ENCODE peak calls at places on chromosomes 3 and 15, in four cellular contexts. P is H9, H is fibroblast of lung, D is hepatocyte. J is an unnamed sample.

GRCh38 chr3:48436477-48436787 is 3.5 kb downstream of the CCDC51 start:
- DNase-seq in P (no peak), H (no peak), D (no peak), J (no peak)

GRCh38 chr15:66917904-66918448 is 147.4 kb upstream of the SMAD3 start:
- DNase-seq in P (no peak), H (no peak), D (no peak), J (no peak)

GRCh38 chr3:151230644-151231043 is 27.6 kb upstream of the GPR171 start:
- DNase-seq in P (no peak), H (no peak), D (no peak), J (no peak)

GRCh38 chr15:68626283-68626682 is 47.5 kb downstream of the CORO2B start:
- DNase-seq in P (no peak), H (no peak), D (no peak), J (no peak)

GRCh38 chr3:49689046-49689886 is at the start of the genes MST1 and RNF123:
- DNase-seq in P (peak; percentile 94), H (peak; percentile 92), D (peak; percentile 95), J (peak; percentile 83)

GRCh38 chr3:162492446-162493081 is 996.0 kb downstream of the OTOL1 start:
- DNase-seq in P (no peak), H (peak; percentile 34), D (no peak), J (peak; percentile 5)

GRCh38 chr15:32747886-32748285 is 30.1 kb downstream of the GREM1 start:
- DNase-seq in P (no peak), H (no peak), D (no peak), J (no peak)

GRCh38 chr3:39028466-39028865 is 23.3 kb downstream of the SCN11A start:
- DNase-seq in P (no peak), H (no peak), D (peak; percentile 30), J (no peak)

GRCh38 chr3:72255736-72256559 is 471.0 kb upstream of the PROK2 start:
- DNase-seq in P (no peak), H (peak; percentile 55), D (peak; percentile 48), J (peak; percentile 23)

GRCh38 chr3:107367353-107367752 is 9.9 kb upstream of the CCDC54 start:
- DNase-seq in P (no peak), H (peak; percentile 81), D (no peak), J (peak; percentile 72)

GRCh38 chr3:59546522-59546921 is 496.7 kb upstream of the CFAP20DC start:
- DNase-seq in P (no peak), H (no peak), D (no peak), J (no peak)

GRCh38 chr3:195270079-195270349 is 945 bp downstream of the XXYLT1 start:
- DNase-seq in P (no peak), H (no peak), D (no peak), J (no peak)

GRCh38 chr3:134718736-134719135 is 67.9 kb upstream of the KY start:
- DNase-seq in P (no peak), H (no peak), D (no peak), J (no peak)

GRCh38 chr15:69414702-69415161 is 583 bp downstream of the KIF23 start:
- DNase-seq in P (peak; percentile 47), H (peak; percentile 89), D (peak; percentile 69), J (peak; percentile 84)

GRCh38 chr3:123788706-123789105 is 95.4 kb downstream of the MYLK start:
- DNase-seq in P (no peak), H (no peak), D (no peak), J (no peak)

GRCh38 chr3:168071535-168071934 is 24.2 kb downstream of the GOLIM4 start:
- DNase-seq in P (no peak), H (peak; percentile 55), D (no peak), J (peak; percentile 91)

GRCh38 chr15:100703032-100703578 is 100.7 kb downstream of the ASB7 start:
- DNase-seq in P (no peak), H (peak; percentile 81), D (no peak), J (peak; percentile 74)
- H3K27ac ChIP-seq in P (no peak overlapping the region), H (no peak overlapping the region), D (no peak overlapping the region), J (peak overlapping the region; percentile 65)

DNA sequence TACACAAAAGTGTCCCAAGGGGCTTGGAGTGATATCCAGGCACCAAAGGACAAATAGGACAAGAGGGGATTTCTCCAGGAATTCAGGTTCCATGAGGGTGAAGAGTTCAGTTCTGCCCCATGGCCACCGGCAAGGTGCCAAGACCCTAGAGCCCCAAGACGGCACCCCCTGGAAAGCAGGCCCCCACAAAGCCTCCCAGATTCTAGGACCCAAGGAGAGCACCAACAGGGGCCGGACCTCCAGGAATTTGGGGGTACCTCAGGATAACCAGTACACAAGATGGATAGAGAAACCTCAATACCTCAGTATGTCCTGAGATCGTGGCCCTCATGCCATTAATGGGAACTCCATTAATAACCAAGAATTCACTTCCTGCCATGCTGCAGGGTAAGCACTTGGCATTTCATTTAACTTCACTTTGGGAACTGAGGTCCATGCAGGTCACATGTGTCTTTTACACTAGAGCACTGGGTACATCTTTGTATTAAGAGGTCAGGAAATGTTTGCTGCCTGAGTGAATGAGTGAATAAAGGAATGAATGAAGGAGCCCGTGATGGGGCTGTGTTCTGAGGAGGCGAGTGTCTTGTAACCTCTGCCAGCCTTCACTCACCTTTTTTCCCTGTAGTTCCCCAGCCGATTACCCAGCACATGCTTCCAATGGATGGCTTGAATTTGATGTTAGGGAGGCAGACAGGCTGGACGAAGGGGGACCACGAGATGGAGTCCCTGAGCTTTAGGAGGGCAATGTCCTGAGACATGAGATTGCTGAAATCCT is 15.5 kb upstream of the PRSS50 start:
- DNase-seq in P (peak; percentile 17), H (peak; percentile 15), D (peak; percentile 1), J (no peak)
- TF ChIP-seq CTCF in P (no peak), H (peak; percentile 27), D (no peak), J (no peak)

DNA sequence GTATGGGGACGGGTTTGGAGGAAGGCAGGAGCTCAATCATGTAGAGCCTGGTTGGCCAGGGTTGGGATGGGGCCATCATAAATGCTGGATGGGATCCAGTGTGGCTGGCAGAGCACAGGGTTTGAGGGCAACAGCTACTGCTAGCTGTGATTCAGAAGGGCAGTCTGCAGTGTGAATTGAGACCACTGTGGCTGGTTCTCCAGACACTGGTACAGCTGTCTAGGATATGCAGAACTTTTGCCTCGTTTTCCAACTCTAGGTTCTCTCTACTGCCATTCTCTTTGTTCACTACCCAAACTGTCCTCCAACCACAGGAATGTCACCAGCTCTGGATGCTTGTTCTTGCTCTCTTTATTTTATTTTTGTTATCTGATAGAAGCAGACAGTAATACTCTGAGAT is 543.6 kb downstream of the AGBL1 start:
- DNase-seq in P (no peak), H (no peak), D (no peak), J (no peak)
- H3K79me2 ChIP-seq in P (no peaks in the 10 kb centered on the region), H (no peaks in the 10 kb centered on the region), D (no peaks in the 10 kb centered on the region), J (no peaks in the 10 kb centered on the region)

DNA sequence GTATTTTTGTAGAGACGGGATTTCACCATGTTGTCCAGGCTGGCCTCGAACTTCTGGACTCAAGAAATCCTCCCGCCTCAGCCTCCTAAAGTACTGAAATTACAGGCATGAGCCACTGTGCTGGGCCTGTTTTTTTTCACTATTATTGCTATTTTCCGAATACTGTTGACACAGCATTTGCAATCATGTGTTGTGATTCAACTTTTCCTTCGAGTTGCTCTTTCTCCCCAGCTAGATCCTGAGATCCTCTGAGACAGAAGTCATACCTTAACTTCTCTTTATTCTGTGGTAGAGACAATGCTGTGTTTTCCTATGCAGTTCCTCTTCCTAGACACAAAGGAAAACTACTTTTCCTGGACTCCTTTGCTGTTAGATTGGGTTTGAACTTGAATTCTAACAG is 46.4 kb upstream of the USP3 start:
- DNase-seq in P (no peak), H (no peak), D (no peak), J (no peak)
- H3K27ac ChIP-seq in P (no peak overlapping the region), H (no peak overlapping the region), D (no peak overlapping the region), J (no peak overlapping the region)

DNA sequence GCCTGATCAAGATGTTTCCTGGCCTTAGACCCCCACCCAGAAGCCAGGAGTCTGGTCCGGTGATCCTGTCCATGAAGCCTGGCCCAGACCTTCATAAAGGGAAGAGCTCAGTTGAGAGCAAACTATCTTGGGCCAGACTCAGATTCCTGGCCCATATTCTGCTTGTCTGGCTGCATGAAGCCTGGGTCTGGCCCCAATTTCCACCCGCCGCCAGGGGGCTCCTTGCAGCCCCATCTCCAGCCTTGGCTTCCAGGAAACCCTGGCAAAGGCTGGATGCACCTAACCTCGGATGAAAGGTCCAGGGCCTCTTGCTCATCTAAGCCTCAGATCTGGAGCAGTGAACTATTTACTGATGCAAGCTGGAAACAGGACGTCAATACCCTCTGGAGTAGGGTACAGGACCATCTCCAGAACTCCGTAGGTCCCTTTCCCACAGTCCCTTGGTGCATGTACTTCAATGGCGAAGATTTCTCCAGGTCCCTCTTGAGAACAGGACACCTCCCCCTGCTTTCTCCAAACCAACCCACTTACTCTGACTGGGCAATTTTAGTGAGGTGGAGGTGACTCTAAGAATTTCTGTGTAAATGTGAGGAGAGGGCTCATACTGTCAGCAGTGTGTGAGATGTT is 5.6 kb downstream of the FOXL2 start:
- DNase-seq in P (peak; percentile 81), H (no peak), D (peak; percentile 61), J (no peak)
- TF ChIP-seq CTCF in P (peak; percentile 91), H (peak; percentile 56), D (peak; percentile 36), J (peak; percentile 54)

GRCh38 chr3:51392301-51393095 is 1.4 kb downstream of the RBM15B start:
- DNase-seq in P (no peak), H (no peak), D (no peak), J (no peak)
- H3K79me2 ChIP-seq in P (peaks cover 20% of the 10 kb centered on the region), H (peaks cover 54% of the 10 kb centered on the region), D (peaks cover 58% of the 10 kb centered on the region), J (peaks cover 85% of the 10 kb centered on the region)

DNA sequence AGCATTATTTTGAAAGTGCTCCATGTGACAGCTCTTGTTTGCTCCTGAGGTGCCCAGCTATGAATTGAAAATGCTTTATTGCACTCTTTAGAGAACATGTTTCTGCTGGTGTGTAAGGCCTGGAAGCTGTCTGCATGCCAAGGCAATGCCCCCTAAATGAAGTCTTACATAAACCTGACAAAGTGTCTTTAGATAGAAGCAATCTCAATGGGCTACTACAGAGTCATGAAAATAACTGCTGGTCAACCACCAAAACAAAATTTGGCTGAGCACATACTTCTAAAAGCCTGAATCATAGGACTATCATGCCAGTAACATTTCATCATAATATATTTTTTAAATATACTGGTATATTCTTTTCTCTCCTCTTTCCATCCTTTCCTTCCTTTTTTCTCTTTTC is 178.7 kb downstream of the THRB start:
- DNase-seq in P (no peak), H (peak; percentile 45), D (no peak), J (peak; percentile 17)
- H3K27ac ChIP-seq in P (no peak overlapping the region), H (no peak overlapping the region), D (peak overlapping the region; percentile 89), J (no peak overlapping the region)

DNA sequence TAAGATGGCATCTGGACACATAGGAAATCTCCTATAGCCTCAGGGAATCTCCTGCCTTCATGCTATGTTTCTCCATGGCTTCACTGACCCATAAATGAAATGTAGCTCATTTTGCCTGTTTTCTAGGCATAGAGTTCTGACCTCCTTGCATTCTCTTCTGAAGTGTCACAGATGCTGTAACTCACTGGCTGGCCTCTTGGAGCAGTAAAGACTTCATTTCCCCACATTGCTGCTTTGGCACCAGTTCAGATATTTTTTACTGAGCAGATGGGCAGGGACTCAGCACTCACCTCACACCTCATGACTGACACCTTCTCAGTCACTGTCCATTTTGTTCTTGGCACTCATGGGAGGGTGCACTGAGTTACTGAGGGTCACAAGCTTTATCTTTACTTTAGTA is 286.7 kb upstream of the TGFBR2 start:
- DNase-seq in P (peak; percentile 56), H (peak; percentile 62), D (peak; percentile 73), J (peak; percentile 63)
- TF ChIP-seq CTCF in P (peak; percentile 59), H (peak; percentile 57), D (peak; percentile 49), J (peak; percentile 62)